ENCODE peak calls at places on chromosomes 3 and 15, in four cellular contexts. H is kidney, Y is ovary, F is right lobe of liver. V is an unnamed sample. For H3K4me1, the result is how much of the 10 kb centered on the place peaks cover.

GRCh38 chr15:66369773-66370651 is 13.5 kb upstream of the TIPIN start:
- DNase-seq in H (no peak), Y (no peak), F (no peak), V (no peak)

GRCh38 chr3:112117826-112118571 is 15.0 kb downstream of the GCSAM start:
- DNase-seq in H (no peak), Y (no peak), F (peak), V (peak)

GRCh38 chr3:126083913-126084514 is at the start of gene SLC41A3:
- DNase-seq in H (peak), Y (peak), F (peak), V (peak)

GRCh38 chr15:38867556-38867955 is 302.9 kb upstream of the RASGRP1 start:
- DNase-seq in H (no peak), Y (no peak), F (no peak), V (no peak)

GRCh38 chr3:25775936-25776335 is 7.3 kb downstream of the NGLY1 start:
- DNase-seq in H (no peak), Y (no peak), F (no peak), V (no peak)

GRCh38 chr3:118466795-118467330 is 567.8 kb downstream of the IGSF11 start:
- DNase-seq in H (no peak), Y (no peak), F (no peak), V (no peak)

GRCh38 chr15:83559310-83559966 is 94.5 kb upstream of the ADAMTSL3 start:
- DNase-seq in H (no peak), Y (peak), F (no peak), V (no peak)

GRCh38 chr3:125058959-125059358 is 3.2 kb upstream of the HEG1 start:
- DNase-seq in H (no peak), Y (no peak), F (no peak), V (no peak)

GRCh38 chr3:74273091-74273490 is 341.4 kb downstream of the CNTN3 start:
- DNase-seq in H (no peak), Y (no peak), F (peak), V (no peak)

GRCh38 chr3:64667138-64667537 is 20.7 kb downstream of the ADAMTS9 start:
- DNase-seq in H (no peak), Y (no peak), F (no peak), V (no peak)

GRCh38 chr3:23580337-23580736 is 225.4 kb upstream of the UBE2E1 start:
- DNase-seq in H (no peak), Y (no peak), F (no peak), V (no peak)

GRCh38 chr3:150022406-150023238 is 51.9 kb upstream of the PFN2 start:
- DNase-seq in H (no peak), Y (no peak), F (no peak), V (no peak)

GRCh38 chr3:47082519-47082918 is 81.4 kb downstream of the SETD2 start:
- DNase-seq in H (no peak), Y (no peak), F (no peak), V (no peak)

GRCh38 chr3:58177747-58178527 is 32.8 kb downstream of the DNASE1L3 start:
- DNase-seq in H (peak), Y (peak), F (peak), V (peak)

GRCh38 chr3:190385835-190386688 is 1.9 kb upstream of the CLDN16 start:
- DNase-seq in H (no peak), Y (no peak), F (no peak), V (no peak)

GRCh38 chr15:84765675-84766074 is 17.3 kb downstream of the ZNF592 start:
- DNase-seq in H (no peak), Y (no peak), F (no peak), V (no peak)

GRCh38 chr15:100951965-100952364 is 32.8 kb downstream of the LRRK1 start:
- DNase-seq in H (no peak), Y (no peak), F (no peak), V (no peak)

GRCh38 chr3:65855370-65856100 is 183.2 kb downstream of the MAGI1 start:
- DNase-seq in H (no peak), Y (no peak), F (peak), V (no peak)

GRCh38 chr3:12948891-12949711 is 107.7 kb upstream of the RPL32 start:
- DNase-seq in H (peak), Y (no peak), F (no peak), V (no peak)

GRCh38 chr15:75114796-75115195 is 86.9 kb upstream of the C15orf39 start:
- DNase-seq in H (no peak), Y (no peak), F (no peak), V (no peak)

GRCh38 chr15:49644364-49644794 is 23.5 kb downstream of the DTWD1 start:
- DNase-seq in H (no peak), Y (no peak), F (no peak), V (no peak)

GRCh38 chr3:46123646-46124045 is 84.5 kb downstream of the CCR1 start:
- DNase-seq in H (no peak), Y (no peak), F (no peak), V (no peak)

GRCh38 chr15:67030036-67030762 is 35.2 kb upstream of the SMAD3 start:
- DNase-seq in H (no peak), Y (no peak), F (no peak), V (no peak)

GRCh38 chr3:43214616-43215015 is 71.7 kb upstream of the SNRK start:
- DNase-seq in H (no peak), Y (no peak), F (no peak), V (no peak)

GRCh38 chr3:170572665-170573253 is 13.1 kb downstream of the SLC7A14 start:
- DNase-seq in H (no peak), Y (no peak), F (no peak), V (no peak)

GRCh38 chr3:158165730-158166129 is 55.8 kb downstream of the RSRC1 start:
- DNase-seq in H (no peak), Y (no peak), F (no peak), V (no peak)

GRCh38 chr3:11944052-11944673 is 60.0 kb upstream of the SYN2 start:
- DNase-seq in H (no peak), Y (no peak), F (no peak), V (no peak)

GRCh38 chr15:55742927-55743614 is at the start of gene PRTG:
- DNase-seq in H (peak), Y (peak), F (peak), V (peak)

GRCh38 chr15:90046289-90046688 is 45.2 kb downstream of the ZNF710 start:
- DNase-seq in H (peak), Y (no peak), F (no peak), V (no peak)

GRCh38 chr15:90049666-90050604 is 48.8 kb downstream of the ZNF710 start:
- DNase-seq in H (peak), Y (no peak), F (no peak), V (no peak)

GRCh38 chr15:90047956-90048575 is 46.9 kb downstream of the ZNF710 start:
- DNase-seq in H (peak), Y (no peak), F (no peak), V (no peak)

GRCh38 chr15:90046846-90047481 is 45.8 kb downstream of the ZNF710 start:
- DNase-seq in H (peak), Y (no peak), F (no peak), V (no peak)

GRCh38 chr15:90049030-90049429 is 47.9 kb downstream of the ZNF710 start:
- DNase-seq in H (no peak), Y (no peak), F (no peak), V (no peak)
- H3K4me1 ChIP-seq in H (under half), Y (under half), F (under half), V (under half)

GRCh38 chr3:141608438-141608837 is 121.6 kb downstream of the RASA2 start:
- DNase-seq in H (no peak), Y (no peak), F (no peak), V (no peak)

GRCh38 chr3:141600331-141600730 is 113.5 kb downstream of the RASA2 start:
- DNase-seq in H (peak), Y (no peak), F (no peak), V (no peak)

GRCh38 chr3:141605883-141606282 is 119.1 kb downstream of the RASA2 start:
- DNase-seq in H (no peak), Y (no peak), F (no peak), V (no peak)

GRCh38 chr3:141602706-141603105 is 115.9 kb downstream of the RASA2 start:
- DNase-seq in H (no peak), Y (no peak), F (no peak), V (no peak)

DNA sequence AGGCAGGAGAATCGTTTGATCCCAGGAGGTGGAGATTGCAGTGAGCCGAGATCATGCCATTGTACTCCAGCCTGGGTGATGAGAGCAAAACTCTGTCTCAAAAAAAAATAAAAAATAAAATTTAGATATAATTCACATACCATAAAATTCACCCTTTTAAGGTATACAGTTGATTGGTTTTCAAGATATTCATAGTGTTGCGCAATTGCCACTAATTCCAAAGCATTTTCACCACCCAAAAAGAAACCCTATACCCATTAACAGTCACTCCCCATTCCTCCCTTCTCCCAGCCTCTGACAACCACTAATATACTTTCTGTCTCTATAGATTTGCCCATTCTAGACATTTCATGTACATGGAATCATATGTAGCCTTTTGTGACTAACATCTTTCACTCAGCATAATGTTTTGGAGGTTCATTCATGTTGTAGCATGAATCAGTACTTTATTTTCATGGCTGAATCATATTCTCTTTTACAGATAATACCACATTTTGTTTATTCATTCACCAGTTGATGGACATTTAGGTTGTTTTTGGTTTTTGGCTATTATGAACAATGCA is 116.7 kb downstream of the RASA2 start:
- DNase-seq in H (no peak), Y (no peak), F (no peak), V (no peak)
- H3K4me1 ChIP-seq in H (under half), Y (under half), F (under half), V (under half)

GRCh38 chr3:51393096-51393495 is 2.0 kb downstream of the RBM15B start:
- DNase-seq in H (no peak), Y (no peak), F (no peak), V (no peak)

GRCh38 chr3:51391566-51392300 is 648 bp downstream of the RBM15B start:
- DNase-seq in H (peak), Y (no peak), F (peak), V (peak)

GRCh38 chr3:51393564-51393963 is 2.5 kb downstream of the RBM15B start:
- DNase-seq in H (no peak), Y (no peak), F (no peak), V (no peak)

GRCh38 chr3:51391075-51391565 is at the start of gene RBM15B:
- DNase-seq in H (peak), Y (peak), F (peak), V (peak)

DNA sequence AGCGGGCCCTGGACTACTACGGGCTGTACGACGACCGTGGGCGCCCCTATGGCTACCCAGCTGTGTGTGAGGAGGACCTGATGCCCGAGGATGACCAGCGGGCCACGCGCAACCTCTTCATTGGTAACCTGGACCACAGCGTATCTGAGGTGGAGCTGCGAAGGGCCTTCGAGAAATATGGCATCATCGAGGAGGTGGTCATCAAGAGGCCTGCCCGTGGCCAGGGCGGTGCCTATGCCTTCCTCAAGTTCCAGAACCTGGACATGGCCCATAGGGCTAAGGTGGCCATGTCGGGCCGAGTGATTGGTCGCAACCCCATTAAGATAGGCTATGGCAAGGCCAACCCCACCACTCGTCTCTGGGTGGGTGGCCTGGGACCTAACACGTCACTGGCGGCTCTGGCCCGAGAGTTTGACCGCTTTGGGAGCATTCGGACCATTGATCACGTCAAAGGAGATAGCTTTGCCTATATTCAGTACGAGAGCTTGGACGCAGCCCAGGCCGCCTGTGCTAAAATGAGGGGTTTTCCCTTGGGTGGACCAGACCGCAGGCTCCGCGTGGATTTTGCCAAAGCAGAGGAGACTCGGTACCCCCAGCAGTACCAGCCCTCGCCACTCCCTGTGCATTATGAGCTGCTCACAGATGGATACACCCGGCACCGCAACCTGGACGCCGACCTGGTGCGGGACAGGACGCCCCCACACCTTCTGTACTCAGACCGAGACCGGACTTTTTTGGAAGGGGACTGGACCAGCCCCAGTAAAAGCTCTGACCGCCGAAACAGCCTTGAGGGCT is 1.4 kb downstream of the RBM15B start:
- DNase-seq in H (peak), Y (peak), F (no peak), V (peak)
- H3K4me1 ChIP-seq in H (under half), Y (under half), F (under half), V (under half)

DNA sequence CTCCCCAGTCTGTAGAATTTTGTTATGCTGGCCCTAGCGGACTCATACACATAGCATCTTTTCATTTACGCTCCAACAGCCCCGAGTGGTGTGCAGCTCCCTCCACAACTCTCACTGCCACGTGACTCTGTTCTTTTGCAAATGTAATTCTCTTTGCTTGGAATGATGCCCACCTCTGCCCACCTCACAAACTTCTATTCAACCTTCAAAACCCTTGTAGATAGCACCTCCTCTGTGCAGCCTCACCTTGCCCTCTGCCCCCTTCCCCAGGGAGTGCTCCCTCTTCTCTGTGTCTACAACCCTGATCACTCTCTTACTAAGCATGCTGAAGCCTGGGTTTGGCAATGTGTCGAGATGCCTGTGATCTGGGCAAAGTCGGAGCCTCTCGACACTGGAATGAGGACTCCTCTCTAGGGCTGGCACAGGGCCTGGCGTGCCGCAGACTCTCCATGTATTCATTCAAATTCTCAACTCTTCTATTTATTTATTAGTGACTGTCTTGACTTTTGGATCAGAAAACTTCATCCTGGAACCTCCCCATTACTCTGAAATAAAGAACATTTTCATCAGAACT is 73.5 kb downstream of the MGLL start:
- DNase-seq in H (no peak), Y (no peak), F (no peak), V (peak)
- H3K4me1 ChIP-seq in H (under half), Y (under half), F (under half), V (half or more)

DNA sequence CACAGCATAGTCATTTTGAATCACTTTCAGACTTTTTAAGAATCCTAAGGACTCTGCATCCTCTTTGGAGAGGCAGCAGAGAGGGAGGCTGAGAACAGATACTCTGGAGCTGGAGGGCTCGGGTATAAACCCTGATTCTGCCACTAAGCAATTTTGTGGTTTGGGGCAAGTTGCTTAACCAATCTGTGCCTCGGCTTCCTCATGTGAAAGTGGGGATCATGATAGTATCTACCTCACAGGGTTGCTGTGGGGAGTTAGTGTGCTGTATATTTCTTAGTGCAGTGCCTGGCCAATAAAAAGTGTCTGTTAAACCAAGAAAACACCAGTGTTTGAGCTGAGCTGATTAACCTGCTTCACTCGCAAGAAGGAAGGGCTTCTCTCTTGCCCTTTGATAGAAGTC is 34.0 kb downstream of the CTSH start:
- DNase-seq in H (no peak), Y (no peak), F (no peak), V (no peak)
- H3K4me1 ChIP-seq in H (under half), Y (under half), F (under half), V (half or more)

GRCh38 chr3:194139085-194139976 is 3.4 kb downstream of the HES1 start:
- DNase-seq in H (no peak), Y (peak), F (no peak), V (no peak)
- H3K4me1 ChIP-seq in H (under half), Y (under half), F (half or more), V (half or more)

DNA sequence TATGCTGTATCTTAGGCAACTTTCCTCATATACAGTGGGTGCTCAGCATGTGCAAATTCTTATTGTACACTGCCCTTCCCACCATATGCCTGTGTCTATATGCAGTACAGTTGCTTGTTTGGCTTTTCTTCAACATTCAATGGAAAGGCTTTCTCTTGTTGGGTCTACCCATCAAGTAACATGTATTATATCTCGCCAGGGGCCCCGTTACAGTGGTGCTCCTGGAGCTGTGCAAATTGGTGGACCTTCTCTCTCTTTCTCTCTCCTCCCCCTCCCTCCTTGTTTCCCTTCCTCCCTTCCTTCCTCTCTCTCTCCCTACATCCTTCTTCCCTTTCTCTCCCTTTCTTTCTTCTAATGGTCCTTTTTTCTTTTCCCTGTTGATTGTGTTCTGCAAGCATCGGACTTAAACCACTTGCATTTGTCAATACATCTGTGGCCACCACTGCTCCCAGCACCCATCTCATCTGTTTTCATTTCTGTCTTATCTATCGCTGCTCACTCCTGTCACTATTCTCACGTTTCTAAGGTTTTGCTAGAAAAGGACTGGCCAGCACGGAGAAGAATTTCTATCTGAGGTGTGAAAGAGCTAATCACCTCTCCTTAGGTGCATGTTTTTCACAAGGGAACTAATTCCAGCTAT is 35.3 kb downstream of the TGFBR2 start:
- DNase-seq in H (no peak), Y (no peak), F (no peak), V (no peak)
- H3K4me1 ChIP-seq in H (under half), Y (under half), F (under half), V (half or more)

GRCh38 chr15:60362318-60363023 is 35.3 kb downstream of the ANXA2 start:
- DNase-seq in H (no peak), Y (no peak), F (no peak), V (no peak)

GRCh38 chr15:60364306-60364924 is 33.4 kb downstream of the ANXA2 start:
- DNase-seq in H (no peak), Y (no peak), F (no peak), V (no peak)

GRCh38 chr15:60358935-60359672 is 38.7 kb downstream of the ANXA2 start:
- DNase-seq in H (no peak), Y (no peak), F (no peak), V (no peak)

GRCh38 chr15:60363024-60363674 is 34.6 kb downstream of the ANXA2 start:
- DNase-seq in H (no peak), Y (no peak), F (no peak), V (no peak)

DNA sequence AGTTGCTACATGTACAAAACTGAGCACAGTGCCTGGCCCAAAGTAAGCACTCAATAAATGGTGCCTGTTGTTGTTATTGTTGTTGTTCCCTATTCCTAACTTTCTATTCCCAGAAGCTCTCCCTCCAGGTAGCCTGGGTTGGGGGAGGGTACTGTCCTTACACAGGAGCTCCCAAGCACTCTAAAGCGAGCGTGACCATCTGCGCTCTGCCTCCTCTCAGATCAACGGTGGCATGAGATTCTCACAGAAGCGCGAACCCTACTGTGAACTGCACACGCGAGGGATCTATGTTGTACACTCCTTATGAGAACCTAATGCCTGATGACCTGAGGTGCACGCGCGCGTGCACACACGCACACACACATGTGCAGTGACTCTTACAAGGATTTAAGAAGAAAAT is 33.9 kb downstream of the ANXA2 start:
- DNase-seq in H (no peak), Y (no peak), F (no peak), V (no peak)
- H3K4me1 ChIP-seq in H (under half), Y (under half), F (under half), V (under half)